ENCODE peak calls at places on chromosomes 3 and 15, in eight cellular contexts. M is kidney epithelial cell, H is left ventricle myocardium inferior, G is GM23338, Q is H9, Z is dorsolateral prefrontal cortex, W is psoas muscle, D is astrocyte of the spinal cord. I is an unnamed sample.

GRCh38 chr3:47669026-47669749 is 90.5 kb upstream of the CSPG5 start:
- DNase-seq in G (no peak), M (peak), H (no peak), W (no peak), D (peak), Q (no peak), Z (no peak), I (no peak)

GRCh38 chr3:149247929-149248691 is 26.5 kb upstream of the CP start:
- DNase-seq in Q (no peak), G (peak), W (no peak), D (peak), Z (no peak), H (no peak), M (no peak), I (no peak)

GRCh38 chr15:44798815-44799214 is 62.5 kb downstream of the TRIM69 start:
- DNase-seq in H (no peak), G (peak), D (no peak), M (no peak), W (no peak), Q (no peak), Z (no peak), I (no peak)

GRCh38 chr3:87503901-87504498 is 227.6 kb upstream of the POU1F1 start:
- DNase-seq in Z (no peak), D (peak), Q (peak), H (no peak), M (peak), G (peak), W (no peak), I (peak)

GRCh38 chr3:31953091-31953490 is 28.0 kb downstream of the OSBPL10 start:
- DNase-seq in Z (no peak), M (no peak), W (no peak), Q (no peak), H (no peak), D (no peak), G (no peak), I (no peak)

GRCh38 chr3:150237490-150237889 is 170.6 kb upstream of the TSC22D2 start:
- DNase-seq in H (no peak), Q (no peak), W (peak), Z (no peak), D (peak), G (no peak), M (no peak), I (peak)

GRCh38 chr15:101093959-101094358 is 157.9 kb downstream of the CHSY1 start:
- DNase-seq in D (no peak), H (no peak), Q (no peak), G (no peak), W (no peak), Z (no peak), M (no peak), I (no peak)

GRCh38 chr3:184568918-184569829 is 7.6 kb downstream of the EPHB3 start:
- DNase-seq in G (peak), M (no peak), D (peak), W (peak), H (peak), Q (no peak), Z (no peak), I (peak)

GRCh38 chr3:100525753-100526612 is 33.6 kb downstream of the TMEM45A start:
- DNase-seq in W (peak), G (no peak), Z (no peak), H (no peak), D (peak), Q (no peak), M (peak), I (peak)

GRCh38 chr3:154023148-154023547 is 98.0 kb upstream of the ARHGEF26 start:
- DNase-seq in H (no peak), G (no peak), D (no peak), Z (no peak), W (no peak), Q (no peak), M (peak), I (no peak)
- TF ChIP-seq CTCF in H (no peak), G (no peak), D (no peak), Z (no peak), W (no peak), Q (no peak), M (no peak), I (no peak)

DNA sequence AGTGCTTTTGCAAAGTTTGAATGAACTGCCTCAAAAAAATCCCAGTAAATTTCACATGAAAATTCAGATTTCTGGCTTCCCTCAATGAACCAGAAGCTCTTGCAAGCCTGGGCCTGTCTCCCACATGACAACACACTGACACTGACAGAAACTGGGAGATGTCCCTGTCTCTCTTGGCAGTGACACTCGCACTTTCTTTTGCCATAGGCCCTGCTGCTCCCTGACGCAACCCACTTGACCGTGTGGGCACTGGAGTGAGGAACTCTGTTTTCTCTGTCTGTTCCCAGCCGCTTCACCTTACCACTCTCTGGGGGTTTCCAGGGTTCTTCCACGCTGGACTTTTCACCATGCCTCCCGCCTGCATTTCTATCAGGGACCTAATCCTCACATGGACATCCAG is 524.5 kb downstream of the SHQ1 start:
- DNase-seq in W (no peak), M (no peak), H (no peak), D (no peak), G (no peak), Q (no peak), Z (no peak), I (peak)
- TF ChIP-seq CTCF in W (no peak), M (no peak), H (no peak), D (no peak), G (no peak), Q (no peak), Z (no peak), I (no peak)

GRCh38 chr15:75204340-75205063 is 2.8 kb downstream of the C15orf39 start:
- DNase-seq in Z (peak), D (peak), M (no peak), G (peak), H (peak), Q (peak), W (peak), I (peak)
- TF ChIP-seq CTCF in Z (peak), D (peak), M (peak), G (peak), H (peak), Q (peak), W (peak), I (peak)

GRCh38 chr3:43638594-43639447 is 17.0 kb upstream of the ANO10 start:
- DNase-seq in H (no peak), D (no peak), Z (no peak), Q (peak), W (no peak), G (peak), M (no peak), I (no peak)
- TF ChIP-seq CTCF in H (no peak), D (peak), Z (no peak), Q (peak), W (no peak), G (peak), M (peak), I (no peak)